ENCODE peak calls at places on chromosomes 1 and 21, in five cellular contexts. H is lung, D is HepG2, P is H1, R is K562. V is an unnamed sample. For H3K4me1 and H3K36me3, the result is how much of the 10 kb centered on the place peaks cover.

GRCh38 chr21:26717146-26717739 is 128.0 kb downstream of the ADAMTS1 start:
- DNase-seq in D (no peak), H (no peak), P (no peak), R (no peak), V (no peak)

GRCh38 chr1:159949123-159949522 is 3.7 kb upstream of the IGSF9 start:
- DNase-seq in D (no peak), R (no peak), H (no peak), P (no peak), V (peak)

GRCh38 chr1:30911061-30911954 is 2.8 kb upstream of the SDC3 start:
- DNase-seq in P (peak), D (peak), R (peak), H (peak), V (peak)

GRCh38 chr1:79364896-79365295 is 358.4 kb upstream of the ADGRL4 start:
- DNase-seq in D (no peak), R (no peak), H (no peak), P (no peak), V (no peak)

GRCh38 chr21:43644609-43645008 is 14.7 kb downstream of the HSF2BP start:
- DNase-seq in D (no peak), P (no peak), H (no peak), R (no peak), V (no peak)

GRCh38 chr1:247482747-247483146 is 24.8 kb upstream of the OR2B11 start:
- DNase-seq in R (no peak), H (no peak), P (no peak), D (no peak), V (no peak)

GRCh38 chr1:86105533-86105866 is 51.1 kb downstream of the COL24A1 start:
- DNase-seq in D (no peak), P (no peak), R (no peak), H (no peak), V (no peak)

GRCh38 chr1:53605181-53605580 is 133.8 kb downstream of the GLIS1 start:
- DNase-seq in P (no peak), D (no peak), R (no peak), H (no peak), V (no peak)

GRCh38 chr21:36989699-36990507 is 16.6 kb upstream of the RIPPLY3 start:
- DNase-seq in D (peak), R (peak), H (peak), P (peak), V (peak)

GRCh38 chr1:69441496-69441895 is 126.2 kb upstream of the LRRC7 start:
- DNase-seq in R (no peak), D (no peak), P (no peak), H (no peak), V (no peak)

GRCh38 chr21:46159841-46160562 is 4.6 kb upstream of the FTCD start:
- DNase-seq in R (no peak), H (no peak), P (no peak), D (no peak), V (no peak)

GRCh38 chr1:27598288-27598687 is 5.7 kb downstream of the AHDC1 start:
- DNase-seq in R (no peak), H (no peak), P (no peak), D (no peak), V (no peak)

GRCh38 chr1:228445867-228446584 is 29.4 kb upstream of the TRIM17 start:
- DNase-seq in D (no peak), R (peak), P (no peak), H (no peak), V (no peak)

GRCh38 chr1:165592945-165593823 is 37.9 kb upstream of the MGST3 start:
- DNase-seq in D (peak), H (peak), P (no peak), R (peak), V (peak)

GRCh38 chr21:15249285-15249993 is 184.6 kb upstream of the NRIP1 start:
- DNase-seq in R (peak), H (no peak), D (no peak), P (no peak), V (no peak)

GRCh38 chr1:171219751-171220385 is 28.4 kb upstream of the FMO1 start:
- DNase-seq in R (no peak), H (no peak), P (peak), D (no peak), V (no peak)

GRCh38 chr21:37208741-37209225 is 58.4 kb downstream of the VPS26C start:
- DNase-seq in R (no peak), H (no peak), P (no peak), D (no peak), V (no peak)

GRCh38 chr1:64470670-64471217 is 815 bp downstream of the CACHD1 start:
- DNase-seq in P (no peak), R (no peak), H (no peak), D (no peak), V (peak)

GRCh38 chr1:158675563-158675962 is 11.0 kb downstream of the SPTA1 start:
- DNase-seq in D (no peak), P (no peak), H (no peak), R (no peak), V (no peak)

GRCh38 chr1:247421074-247421473 is 5.1 kb downstream of the NLRP3 start:
- DNase-seq in H (no peak), P (no peak), R (no peak), D (no peak), V (no peak)

GRCh38 chr1:38858833-38859560 is 575 bp downstream of the RRAGC start:
- DNase-seq in P (no peak), H (peak), R (peak), D (peak), V (peak)

DNA sequence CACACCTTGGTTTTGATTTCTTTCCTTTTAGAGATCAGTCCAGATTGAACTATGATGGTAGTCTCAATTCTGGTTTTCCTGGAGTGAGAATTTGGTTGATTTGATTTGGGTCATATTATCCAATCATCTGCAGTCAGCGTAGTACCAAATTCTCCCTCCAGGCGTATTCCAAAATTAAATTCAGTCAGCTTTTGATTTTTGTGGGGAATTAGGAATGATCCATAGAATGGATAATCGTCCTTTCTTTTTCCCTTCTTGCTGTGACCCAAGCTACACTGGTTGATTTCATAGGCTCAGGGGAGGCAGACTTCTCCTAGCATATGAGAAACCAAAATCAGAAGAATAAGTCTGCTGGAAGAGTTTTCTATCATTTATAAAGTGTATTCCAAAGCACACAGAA is 4.9 kb downstream of the PRCC start:
- DNase-seq in D (no peak), H (no peak), R (no peak), P (no peak), V (no peak)
- H3K27ac ChIP-seq in D (no peak), H (no peak), R (peak), P (no peak), V (no peak)

DNA sequence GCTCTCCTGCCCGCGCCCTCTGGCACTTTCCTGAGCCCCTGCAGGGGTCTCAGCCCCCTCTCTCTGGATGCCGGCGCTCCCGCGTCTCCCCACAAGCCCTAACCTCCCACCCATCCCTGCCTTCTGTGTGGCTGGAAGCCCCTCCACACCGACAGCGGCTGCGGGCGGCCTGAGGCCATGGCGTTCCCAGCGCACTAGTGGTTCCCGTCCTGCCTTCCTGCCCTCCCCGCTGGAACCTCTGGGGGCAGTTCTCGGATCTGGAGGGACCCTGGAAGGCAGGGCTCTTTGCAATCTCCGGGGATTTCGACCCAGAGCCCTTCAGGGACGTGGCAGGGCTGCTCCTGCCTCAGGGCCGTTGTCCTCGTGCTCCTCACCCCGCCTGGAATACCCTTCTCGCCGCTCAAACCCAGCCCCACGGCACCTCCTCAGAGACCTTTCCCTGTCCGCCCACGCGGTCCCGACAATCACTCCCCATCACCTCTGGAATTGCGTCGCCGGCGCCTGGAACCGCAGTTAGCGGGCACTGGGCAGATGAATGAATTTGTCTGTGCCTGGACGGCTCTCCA is 493 bp upstream of the ESPN start:
- DNase-seq in R (no peak), P (no peak), D (no peak), H (no peak), V (no peak)
- H3K4me1 ChIP-seq in R (under half), P (under half), D (under half), H (under half), V (under half)

DNA sequence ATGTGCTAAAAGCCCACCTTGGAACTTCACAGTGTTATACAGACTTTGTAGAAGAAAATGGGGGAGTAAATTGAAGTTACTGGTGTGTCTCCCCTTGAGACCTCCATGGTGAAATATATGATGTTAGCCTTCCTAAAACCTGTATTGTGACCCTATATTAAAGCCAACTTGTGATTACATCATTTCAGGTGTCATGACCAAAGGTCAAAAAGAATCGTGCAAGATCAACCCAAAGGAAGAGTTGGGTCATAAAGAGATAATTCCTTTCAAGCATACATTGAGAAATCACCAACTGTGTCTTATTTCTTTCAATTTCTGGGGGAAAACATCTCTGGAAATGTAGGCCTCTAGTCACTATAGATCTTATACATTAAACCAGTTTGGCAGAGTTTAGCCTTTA is 34.6 kb downstream of the GNAT2 start:
- DNase-seq in R (no peak), H (no peak), P (no peak), D (no peak), V (no peak)
- H3K36me3 ChIP-seq in R (half or more), H (under half), P (under half), D (under half), V (under half)

DNA sequence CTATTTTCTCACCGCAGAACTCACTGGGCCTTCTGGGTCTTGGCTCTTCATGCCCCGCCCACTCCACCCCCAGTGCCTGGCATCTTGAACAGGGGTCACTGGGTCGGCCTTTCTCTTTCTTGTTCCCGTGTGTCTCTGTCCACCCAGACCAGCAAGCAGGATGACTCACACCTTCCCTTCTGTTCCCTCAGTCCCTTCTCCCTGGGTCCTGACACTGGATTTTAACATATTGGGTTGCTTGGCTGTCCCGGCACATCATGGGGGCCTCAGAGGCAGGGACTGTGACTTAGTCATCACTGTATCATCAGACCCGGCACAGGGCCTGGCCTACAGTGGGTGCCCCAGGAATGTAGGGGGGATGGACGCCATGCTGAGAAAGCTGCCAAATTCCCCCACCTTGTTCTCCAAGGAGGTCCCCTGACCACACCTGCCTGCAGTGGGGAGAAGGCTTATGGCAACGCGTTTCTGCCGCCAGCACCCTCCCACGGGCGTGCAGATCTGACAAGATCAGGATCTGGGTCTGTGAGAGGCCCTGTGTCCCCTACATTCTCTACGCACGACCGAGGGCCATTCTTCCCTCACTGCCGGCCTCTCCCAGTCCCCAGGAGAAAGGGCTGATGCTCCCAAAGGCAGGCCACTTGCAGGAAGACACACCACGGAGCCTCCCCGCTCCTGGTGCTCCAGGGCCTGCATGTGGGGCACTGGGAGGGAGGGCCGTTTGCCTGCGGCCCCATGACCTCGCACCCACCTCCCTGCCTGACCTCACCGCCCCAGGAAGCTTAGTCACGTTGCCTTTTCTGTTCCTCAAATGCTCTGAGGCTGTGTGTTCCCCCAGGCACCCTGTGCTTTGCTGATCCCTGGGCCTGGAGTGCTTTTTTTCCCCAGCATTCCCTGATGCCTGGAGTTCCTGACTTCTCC is 157.2 kb upstream of the TMEM51 start:
- DNase-seq in P (no peak), R (peak), D (peak), H (no peak), V (no peak)
- H3K27ac ChIP-seq in P (no peak), R (peak), D (peak), H (no peak), V (no peak)

GRCh38 chr1:10065344-10065685 is 32.6 kb downstream of the UBE4B start:
- DNase-seq in R (peak), D (peak), P (no peak), H (no peak), V (peak)
- H3K4me1 ChIP-seq in R (under half), D (under half), P (under half), H (under half), V (under half)

GRCh38 chr1:46193984-46194570 is 4.2 kb downstream of the POMGNT1 start:
- DNase-seq in P (no peak), H (no peak), R (no peak), D (no peak), V (no peak)
- H3K36me3 ChIP-seq in P (under half), H (under half), R (half or more), D (under half), V (under half)

GRCh38 chr1:32232558-32233304 is 10.5 kb downstream of the EIF3I start:
- DNase-seq in D (no peak), P (no peak), H (no peak), R (no peak), V (no peak)

GRCh38 chr1:32239335-32239734 is 7.7 kb upstream of the FAM167B start:
- DNase-seq in R (no peak), P (no peak), H (no peak), D (no peak), V (no peak)

GRCh38 chr1:32231843-32232432 is 9.7 kb downstream of the EIF3I start:
- DNase-seq in H (no peak), P (no peak), D (no peak), R (no peak), V (no peak)

GRCh38 chr1:32239790-32240139 is 7.3 kb upstream of the FAM167B start:
- DNase-seq in D (no peak), H (no peak), P (no peak), R (no peak), V (no peak)

GRCh38 chr1:32234792-32235191 is 12.2 kb upstream of the FAM167B start:
- DNase-seq in H (no peak), P (no peak), R (no peak), D (no peak), V (no peak)
- H3K27ac ChIP-seq in H (peak), P (no peak), R (no peak), D (no peak), V (no peak)

DNA sequence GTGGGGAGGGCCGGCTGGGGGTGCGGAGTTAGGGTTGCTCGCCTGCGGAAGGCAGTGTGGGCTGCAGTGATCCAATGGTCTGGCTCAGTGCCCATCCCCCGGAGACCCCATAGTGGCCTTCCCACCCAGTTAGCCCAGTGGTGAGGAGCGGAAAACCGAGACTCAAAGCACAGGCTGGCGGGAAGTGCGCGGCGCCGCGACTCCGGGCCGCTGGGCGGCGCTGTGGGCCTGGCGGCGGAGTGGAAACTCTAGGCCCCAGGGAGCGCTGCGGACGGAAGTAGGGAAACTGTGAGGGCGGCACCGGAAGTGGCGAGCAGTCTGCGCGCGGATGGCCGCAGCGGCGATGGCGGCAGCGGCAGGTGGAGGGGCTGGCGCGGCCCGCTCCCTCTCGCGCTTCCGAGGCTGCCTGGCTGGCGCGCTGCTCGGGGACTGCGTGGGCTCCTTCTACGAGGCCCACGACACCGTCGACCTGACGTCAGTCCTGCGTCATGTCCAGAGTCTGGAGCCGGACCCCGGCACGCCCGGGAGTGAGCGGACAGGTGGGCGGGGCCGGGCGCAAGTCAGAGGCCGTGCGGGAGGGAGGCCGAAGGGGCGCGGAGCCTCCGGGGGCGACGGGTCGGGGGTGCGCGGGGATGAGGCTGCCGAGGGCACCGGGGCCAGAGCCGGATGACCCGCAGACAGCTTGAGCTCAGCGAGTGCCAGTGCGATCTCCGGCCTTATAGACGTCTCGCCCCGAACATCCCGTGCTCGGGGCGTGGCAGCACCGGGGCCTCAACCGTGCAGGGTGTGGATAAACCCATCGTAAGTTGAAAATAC is at the start of gene ADPRS:
- DNase-seq in H (peak), P (peak), R (peak), D (peak), V (peak)
- H3K4me1 ChIP-seq in H (under half), P (under half), R (under half), D (under half), V (under half)

GRCh38 chr1:109229531-109230127 is 15.9 kb downstream of the SARS1 start:
- DNase-seq in H (no peak), D (no peak), R (no peak), P (peak), V (no peak)
- H3K36me3 ChIP-seq in H (under half), D (half or more), R (half or more), P (under half), V (under half)

V was measured in small intestine.